ENCODE peak calls at places on chromosomes 16 and 17, in five cellular contexts. One of them, this sample, is unnamed.

GRCh38 chr16:67397451-67397801 is 4.1 kb upstream of the TPPP3 start:
- DNase-seq in AG04449: no peak
- DNase-seq in keratinocyte: no peak
- DNase-seq in AG09309: no peak
- DNase-seq in GM23338: no peak
- DNase-seq in this sample: peak

GRCh38 chr16:67199011-67199807 is at the start of gene ELMO3:
- DNase-seq in GM23338: peak
- DNase-seq in AG04449: no peak
- DNase-seq in keratinocyte: no peak
- DNase-seq in AG09309: no peak
- DNase-seq in this sample: no peak

GRCh38 chr17:74542727-74543383 is 3.1 kb downstream of the CD300C start:
- DNase-seq in keratinocyte: no peak
- DNase-seq in GM23338: no peak
- DNase-seq in AG09309: no peak
- DNase-seq in AG04449: no peak
- DNase-seq in this sample: no peak

GRCh38 chr17:4110152-4110551 is 32.7 kb downstream of the ZZEF1 start:
- DNase-seq in AG09309: no peak
- DNase-seq in keratinocyte: no peak
- DNase-seq in GM23338: no peak
- DNase-seq in AG04449: peak
- DNase-seq in this sample: peak

GRCh38 chr17:38598995-38599394 is 6.8 kb downstream of the SRCIN1 start:
- DNase-seq in AG09309: no peak
- DNase-seq in keratinocyte: no peak
- DNase-seq in GM23338: no peak
- DNase-seq in AG04449: no peak
- DNase-seq in this sample: no peak

GRCh38 chr16:5447734-5448133 is 350.1 kb upstream of the EEF2KMT start:
- DNase-seq in AG09309: no peak
- DNase-seq in GM23338: peak
- DNase-seq in AG04449: no peak
- DNase-seq in keratinocyte: no peak
- DNase-seq in this sample: no peak

GRCh38 chr17:28392491-28392890 is 13.5 kb downstream of the SLC46A1 start:
- DNase-seq in GM23338: no peak
- DNase-seq in AG09309: no peak
- DNase-seq in keratinocyte: no peak
- DNase-seq in AG04449: no peak
- DNase-seq in this sample: no peak

GRCh38 chr17:19759934-19760530 is 11.9 kb upstream of the ALDH3A1 start:
- DNase-seq in AG09309: no peak
- DNase-seq in GM23338: no peak
- DNase-seq in AG04449: no peak
- DNase-seq in keratinocyte: no peak
- DNase-seq in this sample: no peak

GRCh38 chr17:50817142-50817751 is 18.1 kb upstream of the WFIKKN2 start:
- DNase-seq in AG04449: no peak
- DNase-seq in keratinocyte: no peak
- DNase-seq in AG09309: no peak
- DNase-seq in GM23338: peak
- DNase-seq in this sample: peak

GRCh38 chr16:11400076-11400475 is 54.8 kb downstream of the RMI2 start:
- DNase-seq in GM23338: no peak
- DNase-seq in AG04449: no peak
- DNase-seq in AG09309: no peak
- DNase-seq in keratinocyte: no peak
- DNase-seq in this sample: no peak

GRCh38 chr17:39563476-39563875 is 44.2 kb downstream of the NEUROD2 start:
- DNase-seq in GM23338: peak
- DNase-seq in AG09309: no peak
- DNase-seq in keratinocyte: no peak
- DNase-seq in AG04449: no peak
- DNase-seq in this sample: no peak

GRCh38 chr17:27512511-27513346 is 56.5 kb downstream of the KSR1 start:
- DNase-seq in GM23338: no peak
- DNase-seq in keratinocyte: no peak
- DNase-seq in AG09309: no peak
- DNase-seq in AG04449: no peak
- DNase-seq in this sample: peak

GRCh38 chr16:22356930-22357634 is 17.3 kb downstream of the CDR2 start:
- DNase-seq in AG09309: no peak
- DNase-seq in AG04449: no peak
- DNase-seq in GM23338: no peak
- DNase-seq in keratinocyte: no peak
- DNase-seq in this sample: no peak

GRCh38 chr17:33266116-33266515 is 27.0 kb downstream of the ASIC2 start:
- DNase-seq in AG09309: no peak
- DNase-seq in AG04449: peak
- DNase-seq in keratinocyte: no peak
- DNase-seq in GM23338: no peak
- DNase-seq in this sample: peak

GRCh38 chr17:79029327-79030009 is 5.5 kb downstream of the C1QTNF1 start:
- DNase-seq in AG09309: no peak
- DNase-seq in GM23338: no peak
- DNase-seq in AG04449: no peak
- DNase-seq in keratinocyte: no peak
- DNase-seq in this sample: no peak

GRCh38 chr17:80218391-80218790 is 1.7 kb downstream of the SGSH start:
- DNase-seq in AG09309: no peak
- DNase-seq in AG04449: no peak
- DNase-seq in GM23338: no peak
- DNase-seq in keratinocyte: no peak
- DNase-seq in this sample: no peak

GRCh38 chr16:50711862-50712567 is 18.6 kb downstream of the NOD2 start:
- DNase-seq in AG09309: no peak
- DNase-seq in AG04449: no peak
- DNase-seq in GM23338: no peak
- DNase-seq in keratinocyte: no peak
- DNase-seq in this sample: no peak

GRCh38 chr16:1929105-1929504 is 10.9 kb upstream of the HS3ST6 start:
- DNase-seq in keratinocyte: no peak
- DNase-seq in AG04449: no peak
- DNase-seq in GM23338: peak
- DNase-seq in AG09309: no peak
- DNase-seq in this sample: peak

GRCh38 chr17:49523196-49523595 is 28.1 kb downstream of the NGFR start:
- DNase-seq in keratinocyte: no peak
- DNase-seq in AG09309: no peak
- DNase-seq in GM23338: no peak
- DNase-seq in AG04449: no peak
- DNase-seq in this sample: no peak

GRCh38 chr16:68345351-68345810 is 34.6 kb downstream of the PRMT7 start:
- DNase-seq in AG04449: no peak
- DNase-seq in AG09309: no peak
- DNase-seq in GM23338: no peak
- DNase-seq in keratinocyte: no peak
- DNase-seq in this sample: no peak

GRCh38 chr16:74605746-74606520 is 981 bp downstream of the GLG1 start:
- DNase-seq in AG09309: no peak
- DNase-seq in AG04449: no peak
- DNase-seq in GM23338: no peak
- DNase-seq in keratinocyte: no peak
- DNase-seq in this sample: peak

GRCh38 chr16:27444470-27444869 is 42.5 kb downstream of the IL21R start:
- DNase-seq in GM23338: no peak
- DNase-seq in AG09309: no peak
- DNase-seq in AG04449: no peak
- DNase-seq in keratinocyte: no peak
- DNase-seq in this sample: no peak

GRCh38 chr17:69913241-69914015 is 161.6 kb upstream of the KCNJ16 start:
- DNase-seq in keratinocyte: no peak
- DNase-seq in GM23338: no peak
- DNase-seq in AG09309: no peak
- DNase-seq in AG04449: no peak
- DNase-seq in this sample: no peak
- TF ChIP-seq CTCF in keratinocyte: no peak
- TF ChIP-seq CTCF in GM23338: no peak
- TF ChIP-seq CTCF in AG09309: no peak
- TF ChIP-seq CTCF in AG04449: no peak
- TF ChIP-seq CTCF in this sample: no peak

GRCh38 chr17:8150194-8151119 is 1.7 kb downstream of the PER1 start:
- DNase-seq in AG04449: no peak
- DNase-seq in GM23338: peak
- DNase-seq in keratinocyte: no peak
- DNase-seq in AG09309: no peak
- DNase-seq in this sample: no peak

GRCh38 chr17:8152112-8152775 is at the start of gene PER1:
- DNase-seq in keratinocyte: no peak
- DNase-seq in GM23338: peak
- DNase-seq in AG04449: peak
- DNase-seq in AG09309: peak
- DNase-seq in this sample: peak

GRCh38 chr17:8149419-8150193 is 2.6 kb downstream of the PER1 start:
- DNase-seq in keratinocyte: no peak
- DNase-seq in AG09309: no peak
- DNase-seq in AG04449: no peak
- DNase-seq in GM23338: no peak
- DNase-seq in this sample: no peak

GRCh38 chr17:8151641-8152111 is 528 bp downstream of the PER1 start:
- DNase-seq in keratinocyte: no peak
- DNase-seq in GM23338: peak
- DNase-seq in AG09309: no peak
- DNase-seq in AG04449: no peak
- DNase-seq in this sample: peak

GRCh38 chr17:8151120-8151640 is 1.0 kb downstream of the PER1 start:
- DNase-seq in GM23338: peak
- DNase-seq in AG04449: peak
- DNase-seq in AG09309: peak
- DNase-seq in keratinocyte: no peak
- DNase-seq in this sample: peak
- H3K4me3 ChIP-seq in GM23338: peak
- H3K4me3 ChIP-seq in AG04449: peak
- H3K4me3 ChIP-seq in AG09309: peak
- H3K4me3 ChIP-seq in keratinocyte: peak
- H3K4me3 ChIP-seq in this sample: peak

GRCh38 chr16:88060524-88061219 is 109.4 kb downstream of the BANP start:
- DNase-seq in AG04449: no peak
- DNase-seq in AG09309: no peak
- DNase-seq in GM23338: peak
- DNase-seq in keratinocyte: no peak
- DNase-seq in this sample: no peak
- TF ChIP-seq CTCF in AG04449: no peak
- TF ChIP-seq CTCF in AG09309: no peak
- TF ChIP-seq CTCF in GM23338: peak
- TF ChIP-seq CTCF in keratinocyte: peak
- TF ChIP-seq CTCF in this sample: peak

DNA sequence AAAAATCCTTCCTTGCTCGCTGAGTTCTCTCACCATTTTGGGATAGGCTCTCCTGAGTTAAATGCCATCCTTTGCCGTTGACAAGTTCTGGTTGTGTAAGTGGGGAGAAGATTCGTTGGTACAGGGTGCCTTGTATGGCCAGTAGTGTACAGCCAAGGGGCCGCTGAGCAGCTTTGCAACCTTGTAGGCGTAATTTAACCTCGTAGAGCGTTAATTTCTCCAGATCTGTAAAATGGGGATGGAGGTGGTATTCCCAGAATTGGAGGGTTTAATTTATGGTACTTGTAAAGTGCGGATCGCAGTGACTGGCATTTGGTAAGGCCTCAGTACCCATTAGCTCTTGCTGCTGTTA is 1.4 kb downstream of the ARSG start:
- DNase-seq in GM23338: no peak
- DNase-seq in keratinocyte: no peak
- DNase-seq in AG09309: no peak
- DNase-seq in AG04449: no peak
- DNase-seq in this sample: no peak
- H3K4me3 ChIP-seq in GM23338: peak
- H3K4me3 ChIP-seq in keratinocyte: no peak
- H3K4me3 ChIP-seq in AG09309: no peak
- H3K4me3 ChIP-seq in AG04449: no peak
- H3K4me3 ChIP-seq in this sample: no peak

DNA sequence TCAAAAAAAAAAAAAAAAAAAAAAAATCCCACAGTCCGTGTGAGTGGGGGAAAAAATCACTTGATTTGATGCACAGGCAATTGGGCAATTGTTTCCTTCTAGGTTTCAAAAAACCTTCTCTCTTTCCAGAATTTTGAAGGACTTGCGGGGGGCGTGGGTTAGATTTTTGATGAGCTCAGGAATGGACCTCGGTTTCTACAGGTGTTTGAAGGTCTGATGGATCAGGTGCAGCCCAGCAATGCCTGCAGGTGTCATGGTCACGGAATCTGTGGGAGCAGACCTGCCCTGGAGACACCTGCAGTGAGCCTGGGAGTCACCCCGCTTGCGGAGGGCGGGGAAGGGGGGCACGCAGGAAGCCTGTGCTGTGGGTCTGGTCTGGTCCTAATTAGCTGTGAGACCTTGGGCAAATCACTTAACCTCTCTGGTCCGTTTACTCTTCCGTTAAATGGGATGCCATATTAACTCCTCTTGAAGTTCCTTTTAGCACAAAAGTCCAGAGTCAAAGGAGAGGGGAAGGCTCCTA is 174.2 kb downstream of the IRF8 start:
- DNase-seq in GM23338: no peak
- DNase-seq in AG09309: no peak
- DNase-seq in keratinocyte: no peak
- DNase-seq in AG04449: no peak
- DNase-seq in this sample: no peak
- TF ChIP-seq CTCF in GM23338: peak
- TF ChIP-seq CTCF in AG09309: no peak
- TF ChIP-seq CTCF in keratinocyte: no peak
- TF ChIP-seq CTCF in AG04449: no peak
- TF ChIP-seq CTCF in this sample: no peak